ENCODE peak calls at places on chromosomes 13 and 19, in nine cellular contexts. X is activated CD8-positive, alpha-beta memory T cell treated with anti-CD3 and anti-CD28 coated beads, Interleukin-2, amount 10 ng/mL, durations not matched to agents 7 days and 5 days; E is midbrain; H is T1000; S is stimulated activated naive B cell treated with anti-CD40 and anti-IgM and Interleukin-4, amounts not matched to agents 10 μg/mL and 1 μg/mL and 100 μg/mL, for 72 hours; W is SK-N-MC; V is foreskin melanocyte; K is GM03348; A is D721Med. C is an unnamed sample.

GRCh38 chr19:38251564-38252051 is 4.6 kb downstream of the PPP1R14A start:
- DNase-seq in W (no peak), H (no peak), S (no peak), A (no peak), V (no peak), E (peak), X (no peak), K (peak), C (no peak)

GRCh38 chr19:44746946-44747738 is 1.4 kb upstream of the BCL3 start:
- DNase-seq in W (no peak), A (peak), K (peak), E (peak), V (peak), S (peak), X (peak), H (peak), C (peak)

GRCh38 chr13:28401303-28402056 is 93.4 kb downstream of the FLT1 start:
- DNase-seq in X (no peak), V (no peak), H (no peak), A (no peak), S (no peak), K (peak), E (no peak), W (no peak), C (no peak)

GRCh38 chr19:54207908-54208783 is 7.5 kb downstream of the RPS9 start:
- DNase-seq in H (no peak), E (peak), S (peak), V (no peak), X (no peak), A (no peak), W (no peak), K (no peak), C (peak)

GRCh38 chr19:7326105-7326877 is 22.4 kb upstream of the ARHGEF18 start:
- DNase-seq in X (peak), W (no peak), A (no peak), S (no peak), K (no peak), V (no peak), E (no peak), H (no peak), C (no peak)

GRCh38 chr13:106405731-106406130 is 129.7 kb downstream of the EFNB2 start:
- DNase-seq in E (no peak), A (no peak), H (no peak), W (no peak), K (no peak), S (no peak), X (no peak), V (no peak), C (no peak)

GRCh38 chr13:100234524-100235136 is 145.7 kb downstream of the PCCA start:
- DNase-seq in K (peak), V (no peak), E (no peak), H (no peak), X (no peak), W (no peak), S (no peak), A (no peak), C (no peak)

GRCh38 chr13:73751290-73751689 is 382.9 kb downstream of the KLF12 start:
- DNase-seq in A (no peak), H (no peak), K (no peak), X (no peak), E (no peak), W (no peak), S (no peak), V (no peak), C (no peak)

GRCh38 chr13:30932481-30933333 is at the start of gene TEX26:
- DNase-seq in S (no peak), X (no peak), H (no peak), A (no peak), K (no peak), W (no peak), E (peak), V (no peak), C (no peak)

GRCh38 chr19:42601811-42602443 is 7.2 kb upstream of the CEACAM8 start:
- DNase-seq in K (peak), V (peak), S (no peak), E (no peak), W (no peak), X (peak), H (peak), A (no peak), C (no peak)

GRCh38 chr13:74270018-74270417 is 135.8 kb upstream of the KLF12 start:
- DNase-seq in H (no peak), K (no peak), W (no peak), S (no peak), X (no peak), A (no peak), E (no peak), V (no peak), C (no peak)

GRCh38 chr13:27607125-27607524 is 13.2 kb downstream of the LNX2 start:
- DNase-seq in W (no peak), X (no peak), S (no peak), E (no peak), V (peak), H (no peak), A (no peak), K (no peak), C (no peak)

GRCh38 chr13:26011996-26012688 is 39.7 kb downstream of the SHISA2 start:
- DNase-seq in H (no peak), X (peak), K (no peak), W (no peak), E (no peak), A (no peak), V (peak), S (no peak), C (no peak)

GRCh38 chr19:5615756-5616327 is 6.7 kb downstream of the SAFB2 start:
- DNase-seq in S (no peak), V (no peak), H (no peak), X (no peak), E (no peak), K (no peak), A (no peak), W (no peak), C (no peak)

GRCh38 chr13:113999618-113999910 is 25.7 kb upstream of the C13orf46 start:
- DNase-seq in K (no peak), E (no peak), W (no peak), S (no peak), A (no peak), X (no peak), H (no peak), V (no peak), C (no peak)

GRCh38 chr19:50795665-50796073 is 5.5 kb downstream of the ACP4 start:
- DNase-seq in W (no peak), K (no peak), H (no peak), S (no peak), E (no peak), A (no peak), V (no peak), X (no peak), C (no peak)

GRCh38 chr19:1474011-1474764 is 4.8 kb downstream of the C19orf25 start:
- DNase-seq in H (no peak), E (peak), W (no peak), S (no peak), X (no peak), V (no peak), A (no peak), K (no peak), C (no peak)

GRCh38 chr19:48170817-48171347 is 402 bp downstream of the ZSWIM9 start:
- DNase-seq in S (no peak), W (no peak), A (no peak), V (no peak), K (no peak), E (no peak), X (no peak), H (no peak), C (no peak)

GRCh38 chr19:613732-614567 is 19.4 kb downstream of the POLRMT start:
- DNase-seq in X (no peak), W (no peak), E (no peak), S (no peak), A (no peak), K (no peak), V (no peak), H (no peak), C (peak)

GRCh38 chr19:15154002-15154612 is 46.7 kb downstream of the NOTCH3 start:
- DNase-seq in S (no peak), K (peak), H (no peak), X (peak), V (peak), W (peak), A (no peak), E (no peak), C (no peak)

GRCh38 chr19:37953576-37954303 is 46.7 kb downstream of the SIPA1L3 start:
- DNase-seq in A (no peak), W (peak), K (no peak), V (no peak), H (peak), S (no peak), X (no peak), E (no peak), C (no peak)

GRCh38 chr19:42197375-42197817 is 20.1 kb downstream of the DEDD2 start:
- DNase-seq in W (no peak), X (peak), K (no peak), E (no peak), H (no peak), A (no peak), V (no peak), S (no peak), C (no peak)

C was measured in right lobe of liver.